ENCODE peak calls at places on chromosomes 16 and 17, in four cellular contexts. One of them, this sample, is unnamed.

GRCh38 chr17:27533874-27534815 is 77.9 kb downstream of the KSR1 start:
- DNase-seq in mammary epithelial cell: peak; percentile 57
- DNase-seq in GM23248: peak; percentile 90
- DNase-seq in H1: no peak
- DNase-seq in this sample: no peak

GRCh38 chr16:73142069-73142880 is 94.3 kb upstream of the ZFHX3 start:
- DNase-seq in mammary epithelial cell: no peak
- DNase-seq in GM23248: no peak
- DNase-seq in H1: no peak
- DNase-seq in this sample: no peak

GRCh38 chr17:67800495-67800928 is 24.8 kb upstream of the BPTF start:
- DNase-seq in mammary epithelial cell: peak; percentile 53
- DNase-seq in GM23248: peak; percentile 87
- DNase-seq in H1: peak; percentile 59
- DNase-seq in this sample: peak; percentile 71

GRCh38 chr17:73196500-73196899 is 3.6 kb downstream of the COG1 start:
- DNase-seq in mammary epithelial cell: no peak
- DNase-seq in GM23248: no peak
- DNase-seq in H1: no peak
- DNase-seq in this sample: no peak

GRCh38 chr17:81350320-81350686 is 45.0 kb upstream of the BAHCC1 start:
- DNase-seq in mammary epithelial cell: no peak
- DNase-seq in GM23248: no peak
- DNase-seq in H1: no peak
- DNase-seq in this sample: no peak

GRCh38 chr17:46841561-46842379 is 9.6 kb upstream of the WNT9B start:
- DNase-seq in mammary epithelial cell: no peak
- DNase-seq in GM23248: peak; percentile 58
- DNase-seq in H1: no peak
- DNase-seq in this sample: peak; percentile 24

GRCh38 chr17:49582055-49582703 is 6.5 kb downstream of the NXPH3 start:
- DNase-seq in mammary epithelial cell: no peak
- DNase-seq in GM23248: no peak
- DNase-seq in H1: no peak
- DNase-seq in this sample: no peak

GRCh38 chr16:12704492-12705111 is 99.1 kb downstream of the CPPED1 start:
- DNase-seq in mammary epithelial cell: no peak
- DNase-seq in GM23248: no peak
- DNase-seq in H1: no peak
- DNase-seq in this sample: no peak

GRCh38 chr17:35241520-35241919 is 1.4 kb upstream of the SLFN5 start:
- DNase-seq in mammary epithelial cell: no peak
- DNase-seq in GM23248: no peak
- DNase-seq in H1: no peak
- DNase-seq in this sample: no peak

GRCh38 chr16:72910875-72911274 is 137.1 kb downstream of the ZFHX3 start:
- DNase-seq in mammary epithelial cell: no peak
- DNase-seq in GM23248: no peak
- DNase-seq in H1: no peak
- DNase-seq in this sample: no peak

GRCh38 chr16:10776280-10776679 is 32.6 kb downstream of the NUBP1 start:
- DNase-seq in mammary epithelial cell: no peak
- DNase-seq in GM23248: no peak
- DNase-seq in H1: no peak
- DNase-seq in this sample: no peak

GRCh38 chr16:74107795-74108610 is 188.6 kb upstream of the PSMD7 start:
- DNase-seq in mammary epithelial cell: peak; percentile 2
- DNase-seq in GM23248: peak; percentile 46
- DNase-seq in H1: peak; percentile 69
- DNase-seq in this sample: peak; percentile 79

GRCh38 chr16:66344533-66345145 is 21.9 kb upstream of the CDH5 start:
- DNase-seq in mammary epithelial cell: peak; percentile 18
- DNase-seq in GM23248: peak; percentile 73
- DNase-seq in H1: no peak
- DNase-seq in this sample: peak; percentile 58

GRCh38 chr17:28381141-28381825 is 9.8 kb downstream of the SARM1 start:
- DNase-seq in mammary epithelial cell: no peak
- DNase-seq in GM23248: no peak
- DNase-seq in H1: peak; percentile 62
- DNase-seq in this sample: no peak

GRCh38 chr16:78489072-78489471 is 389.6 kb downstream of the WWOX start:
- DNase-seq in mammary epithelial cell: no peak
- DNase-seq in GM23248: no peak
- DNase-seq in H1: no peak
- DNase-seq in this sample: no peak

GRCh38 chr16:4507588-4508345 is 30.8 kb downstream of the CDIP1 start:
- DNase-seq in mammary epithelial cell: no peak
- DNase-seq in GM23248: no peak
- DNase-seq in H1: no peak
- DNase-seq in this sample: no peak

GRCh38 chr17:82765357-82765756 is 13.5 kb downstream of the TBCD start:
- DNase-seq in mammary epithelial cell: no peak
- DNase-seq in GM23248: no peak
- DNase-seq in H1: no peak
- DNase-seq in this sample: no peak

GRCh38 chr16:1780677-1781072 is 1.7 kb downstream of the SPSB3 start:
- DNase-seq in mammary epithelial cell: no peak
- DNase-seq in GM23248: no peak
- DNase-seq in H1: no peak
- DNase-seq in this sample: no peak
- H3K27ac ChIP-seq in mammary epithelial cell: no peak overlapping the region
- H3K27ac ChIP-seq in GM23248: no peak overlapping the region
- H3K27ac ChIP-seq in H1: no peak overlapping the region
- H3K27ac ChIP-seq in this sample: no peak overlapping the region

DNA sequence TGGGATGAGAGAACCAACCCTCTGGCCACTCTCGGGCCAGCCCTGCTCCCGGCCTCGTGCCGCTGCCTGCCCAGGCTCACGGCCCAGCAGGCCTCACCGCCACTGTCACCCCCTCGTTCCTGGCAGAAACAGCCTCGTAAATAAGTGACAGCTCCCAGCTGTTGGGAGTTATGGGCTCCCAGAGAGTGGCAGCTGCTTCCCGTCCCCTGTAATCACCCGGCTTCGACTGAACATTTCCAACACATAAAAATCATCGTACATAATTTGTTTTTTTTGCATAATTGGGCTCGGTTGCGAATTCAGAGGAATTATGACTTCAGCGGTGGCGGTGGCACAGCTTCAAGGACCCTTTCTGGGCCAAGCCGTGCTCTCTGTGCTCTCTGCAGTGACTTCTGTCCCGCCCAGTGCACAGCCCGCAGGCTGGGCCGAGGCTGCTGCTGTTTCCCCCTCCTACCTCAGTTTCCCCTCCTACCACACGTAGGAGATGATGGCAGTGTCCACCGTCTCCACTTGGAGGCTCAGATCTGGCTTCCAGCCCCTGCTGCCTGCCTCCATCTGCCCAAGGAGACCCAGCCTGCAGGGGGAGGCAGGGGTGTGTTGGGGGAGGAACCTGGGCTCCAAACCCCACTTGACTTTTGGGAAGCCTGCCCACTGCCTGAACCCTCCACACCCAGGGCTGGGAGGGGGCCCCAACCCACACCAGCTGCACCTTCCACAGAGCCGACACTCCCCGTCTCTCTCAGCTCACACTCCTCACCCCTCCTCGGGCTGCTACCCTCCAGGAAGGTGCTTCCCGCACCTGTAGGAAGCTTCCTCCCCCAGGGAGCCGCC is 84.9 kb downstream of the RTN4RL1 start:
- DNase-seq in mammary epithelial cell: no peak
- DNase-seq in GM23248: no peak
- DNase-seq in H1: no peak
- DNase-seq in this sample: peak; percentile 82
- TF ChIP-seq EZH2 in mammary epithelial cell: no peak
- TF ChIP-seq EZH2 in GM23248: no peak
- TF ChIP-seq EZH2 in H1: no peak
- TF ChIP-seq EZH2 in this sample: no peak

GRCh38 chr17:72056155-72056554 is 64.7 kb upstream of the SOX9 start:
- DNase-seq in mammary epithelial cell: peak; percentile 44
- DNase-seq in GM23248: no peak
- DNase-seq in H1: no peak
- DNase-seq in this sample: no peak

GRCh38 chr17:72056727-72057290 is 64.0 kb upstream of the SOX9 start:
- DNase-seq in mammary epithelial cell: peak; percentile 68
- DNase-seq in GM23248: no peak
- DNase-seq in H1: peak; percentile 7
- DNase-seq in this sample: no peak

GRCh38 chr17:72049914-72050313 is 70.9 kb upstream of the SOX9 start:
- DNase-seq in mammary epithelial cell: peak; percentile 23
- DNase-seq in GM23248: no peak
- DNase-seq in H1: no peak
- DNase-seq in this sample: no peak

GRCh38 chr17:72053069-72053846 is 67.6 kb upstream of the SOX9 start:
- DNase-seq in mammary epithelial cell: peak; percentile 7
- DNase-seq in GM23248: peak; percentile 4
- DNase-seq in H1: no peak
- DNase-seq in this sample: no peak
- H3K27ac ChIP-seq in mammary epithelial cell: no peak overlapping the region
- H3K27ac ChIP-seq in GM23248: no peak overlapping the region
- H3K27ac ChIP-seq in H1: no peak overlapping the region
- H3K27ac ChIP-seq in this sample: no peak overlapping the region

GRCh38 chr17:9022553-9023388 is 1.5 kb downstream of the NTN1 start:
- DNase-seq in mammary epithelial cell: peak; percentile 25
- DNase-seq in GM23248: peak; percentile 55
- DNase-seq in H1: no peak
- DNase-seq in this sample: no peak
- TF ChIP-seq EZH2 in mammary epithelial cell: no peak
- TF ChIP-seq EZH2 in GM23248: peak; percentile 84
- TF ChIP-seq EZH2 in H1: peak; percentile 99
- TF ChIP-seq EZH2 in this sample: peak; percentile 95

GRCh38 chr17:63356275-63356905 is 89.7 kb downstream of the CYB561 start:
- DNase-seq in mammary epithelial cell: peak; percentile 82
- DNase-seq in GM23248: peak; percentile 97
- DNase-seq in H1: no peak
- DNase-seq in this sample: peak; percentile 84
- H3K27ac ChIP-seq in mammary epithelial cell: no peak overlapping the region
- H3K27ac ChIP-seq in GM23248: peak overlapping the region; percentile 92
- H3K27ac ChIP-seq in H1: no peak overlapping the region
- H3K27ac ChIP-seq in this sample: no peak overlapping the region

DNA sequence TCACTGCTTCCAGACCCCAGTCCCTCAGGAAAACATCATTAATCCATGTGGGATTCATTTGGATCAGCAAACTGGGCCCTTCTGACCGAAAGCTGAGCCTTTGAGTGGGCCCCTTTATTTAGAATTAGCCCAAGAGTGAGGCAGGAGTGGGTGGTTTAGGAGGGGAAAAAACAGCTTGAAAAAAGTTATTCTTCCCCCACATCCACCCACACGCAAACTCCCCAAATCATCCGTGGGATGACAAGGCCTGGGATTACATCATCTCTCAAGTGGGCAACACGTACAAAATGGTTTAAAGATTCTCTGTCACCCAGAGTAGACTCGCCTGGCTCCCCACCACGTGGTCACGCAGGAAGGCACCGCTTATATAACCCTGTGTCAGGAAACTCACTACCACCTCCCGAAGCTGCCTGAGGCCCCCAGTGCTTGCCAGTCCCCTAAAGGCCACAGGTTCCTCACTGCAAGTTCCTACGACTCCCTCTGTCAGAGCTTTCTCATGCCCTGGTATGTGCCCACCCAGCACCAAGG is 27.6 kb downstream of the GSG1L start:
- DNase-seq in mammary epithelial cell: no peak
- DNase-seq in GM23248: no peak
- DNase-seq in H1: no peak
- DNase-seq in this sample: no peak
- TF ChIP-seq EZH2 in mammary epithelial cell: no peak
- TF ChIP-seq EZH2 in GM23248: no peak
- TF ChIP-seq EZH2 in H1: no peak
- TF ChIP-seq EZH2 in this sample: no peak

DNA sequence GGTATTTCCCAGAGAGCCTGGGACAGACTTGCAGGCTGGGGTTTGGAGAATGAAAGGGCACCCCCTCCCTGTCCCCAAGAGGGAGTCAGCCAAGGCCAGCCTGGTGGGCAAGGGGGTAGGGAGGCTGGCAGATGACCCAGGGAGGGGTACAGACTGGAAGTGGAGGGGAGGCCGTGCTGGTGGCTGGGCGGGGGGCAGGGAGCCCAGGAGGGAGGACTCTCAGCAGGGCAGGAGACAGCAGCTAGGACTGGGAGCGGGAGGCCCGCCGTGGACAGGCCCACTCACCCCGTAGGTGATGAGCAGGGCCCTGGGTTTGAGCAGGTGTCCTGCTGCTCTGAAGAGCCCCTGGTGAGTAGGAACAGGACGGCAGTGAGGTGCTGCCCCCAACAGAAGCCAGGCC is 1.1 kb downstream of the METTL26 start:
- DNase-seq in mammary epithelial cell: no peak
- DNase-seq in GM23248: no peak
- DNase-seq in H1: no peak
- DNase-seq in this sample: no peak
- H3K27ac ChIP-seq in mammary epithelial cell: no peak overlapping the region
- H3K27ac ChIP-seq in GM23248: no peak overlapping the region
- H3K27ac ChIP-seq in H1: no peak overlapping the region
- H3K27ac ChIP-seq in this sample: peak overlapping the region; percentile 94

DNA sequence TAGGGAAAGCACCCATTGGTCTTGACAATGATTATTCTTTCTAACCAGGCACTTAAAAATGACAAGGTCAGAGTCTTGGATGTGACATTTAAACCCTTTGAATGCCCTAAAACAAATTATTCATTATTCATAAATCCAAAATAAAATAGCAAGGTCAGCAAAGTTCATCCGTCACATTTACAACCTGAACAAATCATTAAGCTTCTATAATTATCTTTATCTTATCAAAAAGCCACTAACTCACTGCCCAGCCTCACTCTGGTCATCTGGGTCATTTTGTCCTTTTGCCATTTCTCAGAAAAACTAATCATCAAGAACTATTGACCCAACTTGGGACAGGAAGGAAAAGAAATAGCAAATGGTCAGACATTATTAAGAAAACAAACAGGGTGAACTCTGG is 507.3 kb upstream of the CDH8 start:
- DNase-seq in mammary epithelial cell: no peak
- DNase-seq in GM23248: no peak
- DNase-seq in H1: no peak
- DNase-seq in this sample: no peak
- TF ChIP-seq EZH2 in mammary epithelial cell: no peak
- TF ChIP-seq EZH2 in GM23248: no peak
- TF ChIP-seq EZH2 in H1: no peak
- TF ChIP-seq EZH2 in this sample: no peak